ENCODE peak calls at places on chromosomes 1 and 21, in four cellular contexts. G is NT2/D1, K is tibial nerve, R is Peyer's patch. D is an unnamed sample. For H3K4me1, the result is how much of the 10 kb centered on the place peaks cover.

GRCh38 chr1:153768316-153769126 is 6.7 kb upstream of the SLC27A3 start:
- DNase-seq in G (no peak), K (no peak), R (no peak), D (no peak)

GRCh38 chr21:41207401-41208388 is 39.7 kb downstream of the BACE2 start:
- DNase-seq in G (no peak), K (peak), R (peak), D (no peak)

GRCh38 chr1:173064011-173064410 is 13.3 kb upstream of the TNFSF18 start:
- DNase-seq in G (no peak), K (no peak), R (no peak), D (no peak)

GRCh38 chr1:171160181-171160580 is 24.9 kb upstream of the FMO2 start:
- DNase-seq in G (no peak), K (no peak), R (no peak), D (no peak)

GRCh38 chr1:154158307-154159125 is 3.6 kb upstream of the NUP210L start:
- DNase-seq in G (no peak), K (no peak), R (no peak), D (no peak)

GRCh38 chr1:160665330-160666078 is 18.7 kb upstream of the SLAMF1 start:
- DNase-seq in G (no peak), K (no peak), R (no peak), D (no peak)

GRCh38 chr1:12080156-12080555 is 17.1 kb downstream of the TNFRSF8 start:
- DNase-seq in G (no peak), K (no peak), R (no peak), D (no peak)

GRCh38 chr1:236810018-236810417 is 14.9 kb downstream of the MTR start:
- DNase-seq in G (no peak), K (no peak), R (no peak), D (no peak)

GRCh38 chr1:45326627-45327591 is at the start of gene HPDL:
- DNase-seq in G (no peak), K (no peak), R (peak), D (no peak)

GRCh38 chr1:206457408-206457807 is 12.9 kb upstream of the IKBKE start:
- DNase-seq in G (no peak), K (no peak), R (no peak), D (no peak)

GRCh38 chr1:1432566-1432950 is 2.9 kb upstream of the VWA1 start:
- DNase-seq in G (no peak), K (no peak), R (no peak), D (no peak)
- H3K4me1 ChIP-seq in G (under half), K (half or more), R (half or more), D (half or more)

GRCh38 chr1:111104981-111105380 is 34.9 kb downstream of the DRAM2 start:
- DNase-seq in G (no peak), K (no peak), R (no peak), D (no peak)
- H3K4me1 ChIP-seq in G (under half), K (under half), R (under half), D (under half)

GRCh38 chr1:156511656-156512055 is 11.1 kb upstream of the MEF2D start:
- DNase-seq in G (no peak), K (no peak), R (no peak), D (no peak)
- H3K4me1 ChIP-seq in G (under half), K (under half), R (under half), D (under half)

GRCh38 chr1:203295796-203296195 is 9.5 kb upstream of the BTG2 start:
- DNase-seq in G (no peak), K (no peak), R (no peak), D (no peak)
- H3K4me1 ChIP-seq in G (under half), K (under half), R (under half), D (under half)

DNA sequence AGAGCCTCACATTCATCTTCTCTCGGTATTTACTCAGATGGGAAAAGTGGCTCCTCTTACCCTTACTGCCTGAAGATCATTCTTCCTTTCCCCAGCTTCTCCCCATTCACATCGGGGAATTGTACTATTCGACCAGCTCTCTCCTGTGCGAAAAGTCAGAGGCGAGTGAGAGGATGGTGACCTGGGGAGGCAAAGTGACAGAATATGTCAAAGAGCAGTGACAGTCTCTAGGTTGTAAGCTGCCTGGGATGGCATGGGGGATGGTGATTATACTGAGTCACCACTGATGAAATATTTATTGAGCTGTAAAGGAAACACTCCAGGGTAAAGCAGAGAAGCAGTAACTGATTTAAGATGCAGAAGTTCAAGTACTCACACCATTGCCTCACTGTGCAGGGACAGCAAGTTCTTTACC is 46.8 kb upstream of the RBM15 start:
- DNase-seq in G (no peak), K (no peak), R (no peak), D (no peak)
- H3K4me1 ChIP-seq in G (under half), K (under half), R (under half), D (under half)

GRCh38 chr1:26279598-26280332 is at the start of gene SH3BGRL3:
- DNase-seq in G (peak), K (peak), R (peak), D (no peak)
- H3K4me1 ChIP-seq in G (under half), K (half or more), R (half or more), D (half or more)

DNA sequence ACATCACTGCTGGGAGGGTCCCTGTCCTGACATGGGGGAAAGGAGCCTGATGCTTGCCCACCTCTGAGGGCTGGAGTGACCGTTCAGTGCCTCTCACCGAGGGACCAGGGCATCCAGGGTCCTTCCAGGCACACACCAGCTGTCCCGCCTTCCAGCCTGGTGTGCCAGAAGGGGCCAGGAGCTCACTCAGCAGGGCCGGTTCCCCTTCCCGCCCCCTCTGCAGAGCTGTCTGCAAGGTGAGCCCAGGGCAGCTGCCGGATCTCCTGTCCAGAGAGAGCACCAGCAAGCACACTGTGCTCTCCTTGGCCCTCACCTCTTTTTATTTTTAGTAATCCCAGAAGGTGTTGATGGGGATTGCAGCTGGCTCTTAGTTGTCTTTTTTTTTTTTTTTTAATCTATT is 16.9 kb downstream of the H6PD start:
- DNase-seq in G (no peak), K (no peak), R (peak), D (no peak)
- H3K4me1 ChIP-seq in G (under half), K (half or more), R (half or more), D (under half)

DNA sequence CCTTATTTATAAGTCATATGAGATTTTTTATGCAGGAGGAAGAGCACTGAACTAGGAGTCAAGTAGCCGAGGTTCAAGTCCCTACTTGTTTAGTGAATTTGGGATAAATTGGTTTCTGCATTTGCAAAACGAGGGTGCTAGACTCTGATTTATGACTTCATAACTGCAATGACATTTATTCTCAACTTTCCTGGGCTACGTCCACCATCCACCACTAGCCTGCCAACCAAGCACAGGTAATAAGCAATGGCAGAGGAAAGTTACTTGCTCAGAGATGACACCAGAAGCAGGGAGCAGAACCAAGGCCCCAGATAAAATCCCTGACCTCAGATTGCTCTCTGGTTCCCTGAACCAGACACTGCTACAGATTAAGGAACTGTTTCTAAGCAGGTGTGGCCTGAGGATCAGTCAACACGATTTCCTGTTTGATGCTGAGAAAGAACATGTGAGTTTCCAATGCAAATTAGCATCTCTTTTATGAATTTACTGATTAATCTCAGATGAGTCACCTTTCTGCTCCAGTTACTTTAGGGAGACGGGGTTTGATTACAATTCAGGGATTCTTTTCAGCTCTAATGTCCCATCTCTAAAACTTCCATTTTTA is 52.7 kb downstream of the PLPP3 start:
- DNase-seq in G (no peak), K (no peak), R (no peak), D (no peak)
- H3K4me1 ChIP-seq in G (under half), K (half or more), R (under half), D (under half)

GRCh38 chr1:167755568-167756145 is 33.9 kb downstream of the MPZL1 start:
- DNase-seq in G (no peak), K (no peak), R (no peak), D (no peak)
- H3K4me1 ChIP-seq in G (under half), K (under half), R (under half), D (half or more)

D was measured in esophagus squamous epithelium.